ENCODE peak calls at places on chromosomes 5 and 9, in eight cellular contexts. U is globus pallidus, H is mesenchymal stem cell, K is fibroblast of lung, S is NCI-H2081, D is OCI-LY7, I is EH, A is ELR. N is an unnamed sample.

GRCh38 chr5:106269252-106269843 is 1401.4 kb downstream of the EFNA5 start:
- DNase-seq in U (peak), H (peak), K (peak), S (no peak), D (peak), I (peak), A (peak), N (no peak)

GRCh38 chr5:73155541-73156222 is 17.3 kb upstream of the TMEM174 start:
- DNase-seq in U (no peak), H (peak), K (no peak), S (no peak), D (no peak), I (no peak), A (no peak), N (no peak)

GRCh38 chr5:31492824-31493223 is 39.1 kb downstream of the DROSHA start:
- DNase-seq in U (no peak), H (peak), K (peak), S (peak), D (no peak), I (peak), A (peak), N (no peak)

GRCh38 chr9:715743-716400 is 125.6 kb upstream of the DMRT1 start:
- DNase-seq in U (peak), H (no peak), K (peak), S (no peak), D (no peak), I (peak), A (no peak), N (no peak)

GRCh38 chr5:59040007-59040803 is 457.3 kb downstream of the RAB3C start:
- DNase-seq in U (no peak), H (peak), K (no peak), S (no peak), D (no peak), I (no peak), A (no peak), N (no peak)

GRCh38 chr9:3006917-3007316 is 163.0 kb upstream of the PUM3 start:
- DNase-seq in U (no peak), H (no peak), K (no peak), S (no peak), D (no peak), I (no peak), A (no peak), N (no peak)

GRCh38 chr5:103867857-103868598 is 305.4 kb upstream of the NUDT12 start:
- DNase-seq in U (no peak), H (no peak), K (peak), S (no peak), D (no peak), I (peak), A (peak), N (no peak)

GRCh38 chr5:43981556-43981955 is 378.6 kb downstream of the NNT start:
- DNase-seq in U (no peak), H (no peak), K (no peak), S (no peak), D (no peak), I (no peak), A (no peak), N (no peak)

GRCh38 chr5:162299793-162300192 is 232.2 kb downstream of the GABRG2 start:
- DNase-seq in U (no peak), H (no peak), K (no peak), S (no peak), D (no peak), I (no peak), A (no peak), N (no peak)

GRCh38 chr5:158560170-158560569 is 539.5 kb downstream of the EBF1 start:
- DNase-seq in U (no peak), H (no peak), K (no peak), S (peak), D (peak), I (no peak), A (no peak), N (no peak)

GRCh38 chr5:163531272-163531671 is 25.9 kb downstream of the MAT2B start:
- DNase-seq in U (no peak), H (no peak), K (no peak), S (no peak), D (no peak), I (no peak), A (no peak), N (no peak)

GRCh38 chr5:35369965-35370790 is 139.9 kb upstream of the PRLR start:
- DNase-seq in U (no peak), H (no peak), K (no peak), S (no peak), D (no peak), I (no peak), A (no peak), N (no peak)

GRCh38 chr9:3398232-3398648 is 127.6 kb downstream of the RFX3 start:
- DNase-seq in U (peak), H (peak), K (no peak), S (no peak), D (peak), I (peak), A (no peak), N (no peak)

GRCh38 chr9:8351431-8351830 is 551.9 kb upstream of the DMAC1 start:
- DNase-seq in U (no peak), H (no peak), K (no peak), S (no peak), D (no peak), I (no peak), A (no peak), N (no peak)

GRCh38 chr5:73415617-73416016 is 33.0 kb downstream of the FOXD1 start:
- DNase-seq in U (no peak), H (no peak), K (no peak), S (no peak), D (no peak), I (no peak), A (no peak), N (no peak)

GRCh38 chr5:133523013-133523658 is 89.2 kb downstream of the FSTL4 start:
- DNase-seq in U (no peak), H (no peak), K (no peak), S (no peak), D (no peak), I (no peak), A (no peak), N (no peak)

GRCh38 chr5:1214936-1215220 is 10.3 kb upstream of the SLC6A18 start:
- DNase-seq in U (no peak), H (no peak), K (no peak), S (no peak), D (no peak), I (no peak), A (no peak), N (no peak)

GRCh38 chr5:119072496-119072895 is 1.6 kb downstream of the DMXL1 start:
- DNase-seq in U (no peak), H (no peak), K (no peak), S (no peak), D (no peak), I (no peak), A (no peak), N (no peak)

GRCh38 chr5:141356950-141357349 is 2.1 kb downstream of the PCDHGA4 start:
- DNase-seq in U (no peak), H (no peak), K (no peak), S (no peak), D (no peak), I (no peak), A (no peak), N (no peak)

GRCh38 chr5:95816803-95817202 is 5.7 kb downstream of the GLRX start:
- DNase-seq in U (no peak), H (no peak), K (no peak), S (no peak), D (no peak), I (no peak), A (no peak), N (no peak)

GRCh38 chr9:129140397-129141065 is 29.3 kb downstream of the PTPA start:
- DNase-seq in U (peak), H (peak), K (peak), S (no peak), D (peak), I (peak), A (peak), N (no peak)

GRCh38 chr9:109745335-109746283 is 34.4 kb upstream of the PALM2AKAP2 start:
- DNase-seq in U (peak), H (peak), K (peak), S (no peak), D (no peak), I (peak), A (no peak), N (no peak)

GRCh38 chr9:136354592-136355085 is 8.9 kb downstream of the DNLZ start:
- DNase-seq in U (no peak), H (no peak), K (peak), S (no peak), D (no peak), I (peak), A (peak), N (no peak)

GRCh38 chr9:29311221-29311620 is 1737.9 kb upstream of the C9orf72 start:
- DNase-seq in U (no peak), H (no peak), K (peak), S (no peak), D (no peak), I (no peak), A (peak), N (no peak)

GRCh38 chr9:87615547-87616148 is 110.3 kb upstream of the CTSL start:
- DNase-seq in U (no peak), H (no peak), K (peak), S (no peak), D (no peak), I (peak), A (no peak), N (no peak)

GRCh38 chr5:174849426-174849825 is 125.0 kb downstream of the MSX2 start:
- DNase-seq in U (no peak), H (no peak), K (no peak), S (no peak), D (no peak), I (no peak), A (no peak), N (no peak)

GRCh38 chr5:31811210-31811609 is 172.3 kb downstream of the PDZD2 start:
- DNase-seq in U (no peak), H (peak), K (peak), S (no peak), D (no peak), I (peak), A (peak), N (no peak)

GRCh38 chr5:29054282-29054681 is 2015.9 kb upstream of the CDH9 start:
- DNase-seq in U (no peak), H (no peak), K (no peak), S (no peak), D (no peak), I (no peak), A (no peak), N (no peak)

GRCh38 chr5:72842816-72843215 is 26.4 kb downstream of the TNPO1 start:
- DNase-seq in U (no peak), H (peak), K (peak), S (no peak), D (peak), I (peak), A (peak), N (no peak)